ENCODE peak calls at places on chromosomes 1 and 21, in nine cellular contexts. G, S, K, H, X, M, Y, W and J are unnamed samples.

GRCh38 chr1:31568895-31569655 is 7.2 kb upstream of the TINAGL1 start:
- DNase-seq in Y (no peak), M (no peak), S (no peak), H (no peak), X (no peak), W (no peak), K (peak), G (no peak), J (no peak)

GRCh38 chr21:38729745-38730401 is 75.9 kb upstream of the ETS2 start:
- DNase-seq in G (no peak), X (no peak), K (no peak), W (no peak), M (no peak), S (no peak), Y (no peak), H (no peak), J (no peak)

GRCh38 chr21:31354604-31355443 is 10.8 kb upstream of the TIAM1 start:
- DNase-seq in K (no peak), G (peak), H (no peak), X (peak), M (peak), W (no peak), S (peak), Y (no peak), J (no peak)

GRCh38 chr1:35129080-35129479 is 49.9 kb downstream of the ZMYM1 start:
- DNase-seq in Y (no peak), H (no peak), X (no peak), K (no peak), M (no peak), G (no peak), S (no peak), W (no peak), J (no peak)

GRCh38 chr1:165843304-165843703 is 15.9 kb downstream of the UCK2 start:
- DNase-seq in G (no peak), Y (no peak), K (no peak), H (no peak), S (no peak), W (no peak), M (no peak), X (no peak), J (no peak)

GRCh38 chr21:42461881-42462877 is 33.8 kb downstream of the RSPH1 start:
- DNase-seq in M (no peak), G (no peak), S (no peak), H (no peak), W (no peak), K (no peak), X (no peak), Y (no peak), J (no peak)

GRCh38 chr1:63924600-63924999 is 150.8 kb downstream of the ROR1 start:
- DNase-seq in M (no peak), W (no peak), Y (no peak), X (no peak), S (no peak), K (no peak), G (no peak), H (no peak), J (no peak)

GRCh38 chr1:31155216-31155806 is 84.4 kb downstream of the NKAIN1 start:
- DNase-seq in K (peak), G (peak), X (peak), H (peak), S (peak), W (no peak), M (no peak), Y (peak), J (no peak)

GRCh38 chr1:239951518-239952130 is 140.1 kb upstream of the FMN2 start:
- DNase-seq in G (peak), M (no peak), Y (no peak), W (peak), S (peak), X (peak), K (no peak), H (peak), J (peak)

GRCh38 chr1:26321315-26322041 is 3.7 kb downstream of the CD52 start:
- DNase-seq in S (peak), K (peak), Y (peak), X (peak), W (peak), H (peak), M (peak), G (peak), J (peak)

GRCh38 chr21:42534901-42535378 is 21.3 kb downstream of the SLC37A1 start:
- DNase-seq in W (no peak), X (no peak), S (no peak), G (no peak), Y (no peak), M (peak), K (no peak), H (no peak), J (no peak)

GRCh38 chr1:55326496-55326895 is 111.3 kb upstream of the USP24 start:
- DNase-seq in G (no peak), K (no peak), S (no peak), Y (no peak), H (no peak), W (no peak), M (no peak), X (no peak), J (no peak)

GRCh38 chr1:221810406-221810805 is 68.5 kb upstream of the DUSP10 start:
- DNase-seq in Y (no peak), K (no peak), G (no peak), H (no peak), S (no peak), W (no peak), X (no peak), M (no peak), J (no peak)

GRCh38 chr1:202710070-202711025 is at the start of gene SYT2:
- DNase-seq in W (no peak), Y (no peak), K (peak), X (no peak), H (peak), M (no peak), G (peak), S (peak), J (peak)

GRCh38 chr1:222390181-222390580 is 157.7 kb downstream of the HHIPL2 start:
- DNase-seq in M (no peak), K (no peak), S (no peak), X (no peak), W (no peak), Y (no peak), G (no peak), H (no peak), J (no peak)

GRCh38 chr1:205325334-205325884 is 3.9 kb upstream of the NUAK2 start:
- DNase-seq in K (no peak), H (peak), X (peak), M (peak), W (peak), S (peak), Y (no peak), G (peak), J (peak)

GRCh38 chr21:42626171-42626570 is 27.2 kb upstream of the PDE9A start:
- DNase-seq in H (no peak), Y (no peak), S (no peak), K (no peak), W (no peak), G (no peak), X (no peak), M (no peak), J (no peak)

GRCh38 chr21:44684483-44684882 is 2.5 kb upstream of the KRTAP12-1 start:
- DNase-seq in W (no peak), Y (no peak), X (no peak), M (no peak), S (no peak), H (no peak), K (no peak), G (no peak), J (no peak)

GRCh38 chr1:38134294-38134755 is 87.7 kb upstream of the POU3F1 start:
- DNase-seq in G (no peak), M (no peak), S (peak), K (no peak), X (no peak), H (no peak), Y (no peak), W (no peak), J (no peak)

GRCh38 chr1:155166373-155167165 is 6.5 kb downstream of the KRTCAP2 start:
- DNase-seq in M (no peak), S (no peak), G (no peak), X (no peak), H (peak), Y (no peak), W (no peak), K (peak), J (no peak)